ENCODE peak calls at places on chromosomes 13 and 19, in eight cellular contexts. F is HL-60, Y is RWPE1, C is GM23248, L is OCI-LY7, H is NCI-H2029, P is COLO829, V is colonic mucosa. G is an unnamed sample.

GRCh38 chr19:55082023-55082851 is 6.6 kb downstream of the EPS8L1 start:
- DNase-seq in F (no peak), C (peak; percentile 46), H (no peak), L (peak; percentile 79), V (no peak), Y (no peak), P (peak; percentile 80), G (peak; percentile 36)

GRCh38 chr19:55447421-55448174 is 4.5 kb upstream of the SHISA7 start:
- DNase-seq in L (no peak), H (no peak), P (peak; percentile 45), F (peak; percentile 91), Y (peak; percentile 67), V (no peak), C (peak; percentile 82), G (peak; percentile 54)

GRCh38 chr19:35313614-35314013 is 15.4 kb upstream of the CD22 start:
- DNase-seq in H (no peak), C (peak; percentile 41), Y (no peak), V (no peak), P (no peak), L (no peak), F (no peak), G (no peak)

GRCh38 chr19:1471514-1472107 is 7.4 kb downstream of the C19orf25 start:
- DNase-seq in F (peak; percentile 41), Y (no peak), V (no peak), L (peak; percentile 38), P (no peak), H (no peak), C (peak; percentile 55), G (no peak)

GRCh38 chr13:44972956-44973581 is 16.2 kb downstream of the NUFIP1 start:
- DNase-seq in F (no peak), L (peak; percentile 38), C (peak; percentile 74), P (no peak), V (no peak), H (no peak), Y (peak; percentile 26), G (peak; percentile 44)

GRCh38 chr19:2289714-2290435 is 7.9 kb upstream of the PEAK3 start:
- DNase-seq in L (peak; percentile 90), C (peak; percentile 66), H (no peak), Y (no peak), P (no peak), F (peak; percentile 95), V (peak; percentile 25), G (no peak)

GRCh38 chr13:93740334-93740733 is 513.7 kb downstream of the GPC6 start:
- DNase-seq in F (no peak), C (no peak), V (no peak), H (no peak), P (no peak), Y (no peak), L (no peak), G (no peak)

GRCh38 chr19:5519076-5519475 is 48.7 kb downstream of the TINCR start:
- DNase-seq in P (no peak), F (no peak), L (no peak), V (no peak), H (no peak), Y (no peak), C (no peak), G (no peak)

GRCh38 chr19:2034729-2035589 is 16.1 kb downstream of the MKNK2 start:
- DNase-seq in Y (peak; percentile 64), C (peak; percentile 70), P (no peak), L (peak; percentile 89), F (no peak), H (peak; percentile 58), V (peak; percentile 91), G (peak; percentile 34)

GRCh38 chr13:94020833-94021232 is 458.6 kb downstream of the DCT start:
- DNase-seq in Y (peak; percentile 10), F (no peak), V (no peak), P (peak; percentile 42), H (no peak), L (no peak), C (peak; percentile 65), G (peak; percentile 25)

GRCh38 chr19:7397687-7398086 is 49.0 kb downstream of the ARHGEF18 start:
- DNase-seq in V (no peak), F (no peak), P (no peak), L (no peak), Y (no peak), C (peak; percentile 66), H (no peak), G (peak; percentile 97)

GRCh38 chr19:24086974-24087595 is at the start of gene ZNF254:
- DNase-seq in V (peak; percentile 94), C (peak; percentile 98), L (peak; percentile 89), P (no peak), F (peak; percentile 78), Y (peak; percentile 92), H (peak; percentile 99), G (peak; percentile 96)

GRCh38 chr13:57627663-57628062 is 3.9 kb upstream of the PCDH17 start:
- DNase-seq in Y (no peak), V (no peak), L (peak; percentile 43), P (peak; percentile 42), C (peak; percentile 36), F (no peak), H (peak; percentile 11), G (peak; percentile 24)

GRCh38 chr19:16860118-16860517 is 28.7 kb upstream of the F2RL3 start:
- DNase-seq in P (no peak), L (no peak), H (no peak), V (no peak), C (no peak), Y (no peak), F (no peak), G (peak; percentile 80)

GRCh38 chr13:112879283-112879833 is 89.7 kb upstream of the MCF2L start:
- DNase-seq in V (no peak), C (peak; percentile 50), P (no peak), H (no peak), Y (no peak), F (no peak), L (no peak), G (peak; percentile 22)

GRCh38 chr19:42284066-42284501 is 15.0 kb downstream of the CIC start:
- DNase-seq in L (peak; percentile 86), P (peak; percentile 92), V (peak; percentile 72), F (peak; percentile 64), H (peak; percentile 68), Y (peak; percentile 87), C (peak; percentile 90), G (peak; percentile 83)

GRCh38 chr13:99172951-99173350 is 27.7 kb upstream of the UBAC2 start:
- DNase-seq in L (no peak), P (no peak), Y (no peak), C (no peak), H (no peak), F (no peak), V (no peak), G (no peak)

GRCh38 chr13:54226866-54227265 is 1198.3 kb downstream of the OLFM4 start:
- DNase-seq in H (no peak), L (no peak), F (no peak), P (peak; percentile 93), Y (no peak), V (no peak), C (no peak), G (no peak)

GRCh38 chr13:99312493-99312883 is 5.3 kb upstream of the GPR183 start:
- DNase-seq in V (no peak), F (peak; percentile 99), H (no peak), C (peak; percentile 99), P (no peak), L (no peak), Y (no peak), G (peak; percentile 87)

GRCh38 chr19:54178581-54179261 is 5.8 kb upstream of the TMC4 start:
- DNase-seq in F (no peak), P (no peak), H (peak; percentile 59), V (peak; percentile 47), L (peak; percentile 55), Y (no peak), C (peak; percentile 30), G (no peak)

GRCh38 chr13:34162545-34162936 is 344.6 kb downstream of the RFC3 start:
- DNase-seq in V (no peak), L (no peak), H (no peak), F (no peak), C (peak; percentile 63), P (no peak), Y (no peak), G (peak; percentile 80)

GRCh38 chr13:110711778-110712070 is 1.8 kb upstream of the ING1 start:
- DNase-seq in H (no peak), C (peak; percentile 60), P (no peak), L (no peak), V (peak; percentile 44), Y (no peak), F (no peak), G (peak; percentile 31)

GRCh38 chr13:76336889-76337844 is 549.0 kb downstream of the KCTD12 start:
- DNase-seq in F (no peak), Y (no peak), V (no peak), P (no peak), L (no peak), H (no peak), C (no peak), G (no peak)

GRCh38 chr19:51552996-51553725 is 17.9 kb upstream of the ZNF175 start:
- DNase-seq in Y (peak; percentile 67), F (peak; percentile 54), L (peak; percentile 46), C (peak; percentile 76), P (peak; percentile 56), H (no peak), V (peak; percentile 63), G (peak; percentile 65)

GRCh38 chr13:101309014-101309619 is 107.2 kb downstream of the NALCN start:
- DNase-seq in P (no peak), F (no peak), Y (peak; percentile 40), C (peak; percentile 66), H (no peak), L (no peak), V (no peak), G (peak; percentile 95)

GRCh38 chr19:51127755-51128154 is 3.0 kb downstream of the SIGLEC9 start:
- DNase-seq in L (no peak), C (peak; percentile 12), P (no peak), F (peak; percentile 58), V (no peak), H (no peak), Y (no peak), G (no peak)

GRCh38 chr13:58018865-58019264 is 387.3 kb downstream of the PCDH17 start:
- DNase-seq in Y (no peak), F (no peak), P (no peak), V (no peak), H (no peak), C (no peak), L (no peak), G (no peak)

GRCh38 chr13:23578411-23579071 is 8.3 kb downstream of the TNFRSF19 start:
- DNase-seq in L (peak; percentile 63), F (peak; percentile 75), Y (peak; percentile 34), P (no peak), C (peak; percentile 88), V (peak; percentile 80), H (peak; percentile 38), G (peak; percentile 71)

GRCh38 chr19:15025237-15025636 is 24.0 kb upstream of the CASP14 start:
- DNase-seq in C (no peak), V (no peak), H (no peak), P (peak; percentile 13), Y (peak; percentile 36), F (peak; percentile 14), L (peak; percentile 38), G (no peak)

GRCh38 chr19:46378268-46378667 is 31.4 kb downstream of the PPP5C start:
- DNase-seq in V (no peak), Y (no peak), F (no peak), L (no peak), C (peak; percentile 95), H (no peak), P (peak; percentile 28), G (peak; percentile 92)

GRCh38 chr19:3880471-3881271 is at the start of gene ATCAY:
- DNase-seq in C (no peak), P (no peak), L (no peak), V (no peak), H (no peak), Y (no peak), F (no peak), G (peak; percentile 31)

GRCh38 chr13:60798503-60798902 is 401.5 kb downstream of the TDRD3 start:
- DNase-seq in P (no peak), V (no peak), L (no peak), H (no peak), C (no peak), F (no peak), Y (no peak), G (no peak)

GRCh38 chr13:88526186-88526852 is 855.1 kb downstream of the SLITRK5 start:
- DNase-seq in Y (no peak), L (no peak), H (no peak), P (no peak), C (no peak), V (no peak), F (no peak), G (no peak)

GRCh38 chr13:80824231-80824630 is 483.3 kb upstream of the SPRY2 start:
- DNase-seq in Y (no peak), P (no peak), F (no peak), L (no peak), H (no peak), C (no peak), V (no peak), G (no peak)

G was measured in EH.